ENCODE peak calls at places on chromosomes 1 and 21, in four cellular contexts. B is SK-N-SH, C is K562, G is HCT116. M is an unnamed sample.
A peak's percentile ranks its signal among the peaks of the same experiment; 100 is the strongest.

GRCh38 chr1:182650678-182651669 is 33.4 kb downstream of the RGS8 start:
- DNase-seq in B (no peak), C (no peak), G (no peak), M (no peak)

GRCh38 chr21:23887709-23888303 is 1719.5 kb downstream of the MRPL39 start:
- DNase-seq in B (no peak), C (no peak), G (no peak), M (no peak)

GRCh38 chr1:26861286-26861701 is 1.7 kb upstream of the SFN start:
- DNase-seq in B (no peak), C (no peak), G (peak; percentile 54), M (peak; percentile 43)

GRCh38 chr1:165138960-165139359 is 217.6 kb downstream of the LMX1A start:
- DNase-seq in B (no peak), C (no peak), G (no peak), M (no peak)

GRCh38 chr1:227949954-227950734 is 2.4 kb upstream of the WNT9A start:
- DNase-seq in B (no peak), C (no peak), G (no peak), M (no peak)

GRCh38 chr1:100847481-100847880 is 47.2 kb downstream of the EXTL2 start:
- DNase-seq in B (no peak), C (no peak), G (no peak), M (no peak)

GRCh38 chr1:158654570-158654969 is 31.9 kb downstream of the SPTA1 start:
- DNase-seq in B (no peak), C (no peak), G (no peak), M (peak; percentile 19)

GRCh38 chr1:91015358-91015780 is 6.5 kb downstream of the ZNF644 start:
- DNase-seq in B (no peak), C (no peak), G (no peak), M (no peak)

GRCh38 chr1:185804206-185804605 is 70.0 kb downstream of the HMCN1 start:
- DNase-seq in B (no peak), C (no peak), G (no peak), M (peak; percentile 33)

GRCh38 chr1:150227228-150227627 is 8.7 kb downstream of the ANP32E start:
- DNase-seq in B (no peak), C (no peak), G (no peak), M (no peak)

GRCh38 chr1:156668801-156669637 is 8.2 kb downstream of the NES start:
- DNase-seq in B (peak; percentile 66), C (no peak), G (no peak), M (no peak)
- TF ChIP-seq JUND in B (no peak), C (no peak), G (no peak), M (no peak)

GRCh38 chr21:39021475-39021832 is 161.8 kb downstream of the PSMG1 start:
- DNase-seq in B (no peak), C (no peak), G (no peak), M (no peak)

GRCh38 chr21:39022901-39023693 is 160.2 kb downstream of the PSMG1 start:
- DNase-seq in B (no peak), C (peak; percentile 49), G (no peak), M (no peak)

GRCh38 chr21:39022035-39022900 is 161.0 kb downstream of the PSMG1 start:
- DNase-seq in B (no peak), C (no peak), G (no peak), M (no peak)

GRCh38 chr21:39025198-39025597 is 158.1 kb downstream of the PSMG1 start:
- DNase-seq in B (no peak), C (no peak), G (no peak), M (no peak)

DNA sequence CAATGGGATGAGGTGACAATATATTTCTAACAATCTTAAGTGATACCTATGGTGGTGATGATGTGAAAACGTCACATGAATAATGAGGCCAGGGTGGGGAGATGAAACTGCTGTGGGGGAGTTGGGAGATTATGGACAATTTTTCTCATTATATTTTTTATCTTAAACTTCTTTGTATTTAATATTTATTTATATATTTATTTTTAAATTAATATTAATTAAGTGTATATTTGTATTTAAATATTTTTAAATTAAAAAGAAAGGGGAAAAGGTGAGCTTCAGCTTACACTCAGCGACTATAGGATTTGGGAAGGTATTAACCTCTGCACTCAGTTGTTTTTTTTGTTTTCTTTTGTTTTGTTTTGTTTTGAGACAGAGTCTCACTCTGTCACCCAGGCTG is 158.7 kb downstream of the PSMG1 start:
- DNase-seq in B (no peak), C (no peak), G (no peak), M (no peak)
- TF ChIP-seq JUND in B (no peak), C (no peak), G (no peak), M (no peak)

GRCh38 chr1:22286491-22286890 is 143.6 kb upstream of the WNT4 start:
- DNase-seq in B (peak; percentile 30), C (peak; percentile 48), G (no peak), M (no peak)

GRCh38 chr1:22287273-22287672 is 144.4 kb upstream of the WNT4 start:
- DNase-seq in B (no peak), C (no peak), G (no peak), M (no peak)

GRCh38 chr1:22288593-22289241 is 145.8 kb upstream of the WNT4 start:
- DNase-seq in B (peak; percentile 7), C (no peak), G (no peak), M (no peak)

GRCh38 chr1:22289251-22289995 is 146.5 kb upstream of the WNT4 start:
- DNase-seq in B (peak; percentile 12), C (no peak), G (no peak), M (no peak)

GRCh38 chr1:22287946-22288520 is 145.1 kb upstream of the WNT4 start:
- DNase-seq in B (peak; percentile 17), C (no peak), G (no peak), M (no peak)
- TF ChIP-seq JUND in B (no peak), C (no peak), G (no peak), M (no peak)

GRCh38 chr1:186811892-186812291 is 16.9 kb upstream of the PLA2G4A start:
- DNase-seq in B (no peak), C (no peak), G (no peak), M (no peak)

GRCh38 chr1:186813420-186813819 is 15.3 kb upstream of the PLA2G4A start:
- DNase-seq in B (no peak), C (no peak), G (no peak), M (no peak)

GRCh38 chr1:186807162-186807561 is 21.6 kb upstream of the PLA2G4A start:
- DNase-seq in B (no peak), C (no peak), G (no peak), M (no peak)

DNA sequence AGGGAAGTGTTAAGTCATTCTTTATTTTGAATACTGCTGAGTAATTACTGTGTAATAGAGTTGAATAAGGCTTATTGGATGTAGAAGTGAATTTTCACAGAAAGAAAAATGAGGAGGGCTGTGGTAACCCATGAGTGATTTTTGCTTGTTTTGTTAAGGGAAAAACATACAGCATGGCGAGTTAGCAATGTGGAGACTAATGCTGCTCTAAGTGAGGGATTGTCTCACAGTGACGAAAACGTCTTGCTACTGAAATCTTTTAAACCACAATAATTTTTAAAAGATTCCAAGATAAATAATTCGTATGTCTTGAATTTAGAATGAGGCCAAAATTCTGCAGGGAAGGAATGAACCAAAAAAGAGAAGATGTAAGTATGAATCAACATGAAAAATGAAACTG is 16.2 kb upstream of the PLA2G4A start:
- DNase-seq in B (no peak), C (no peak), G (no peak), M (no peak)
- TF ChIP-seq JUND in B (no peak), C (no peak), G (no peak), M (no peak)

GRCh38 chr1:25065246-25066238 is 135.5 kb upstream of the RUNX3 start:
- DNase-seq in B (peak; percentile 74), C (no peak), G (no peak), M (no peak)
- TF ChIP-seq JUND in B (no peak), C (no peak), G (no peak), M (no peak)

GRCh38 chr21:34072145-34073031 is 990 bp upstream of the MRPS6 start:
- DNase-seq in B (no peak), C (no peak), G (no peak), M (no peak)
- TF ChIP-seq JUND in B (no peak), C (no peak), G (no peak), M (no peak)

DNA sequence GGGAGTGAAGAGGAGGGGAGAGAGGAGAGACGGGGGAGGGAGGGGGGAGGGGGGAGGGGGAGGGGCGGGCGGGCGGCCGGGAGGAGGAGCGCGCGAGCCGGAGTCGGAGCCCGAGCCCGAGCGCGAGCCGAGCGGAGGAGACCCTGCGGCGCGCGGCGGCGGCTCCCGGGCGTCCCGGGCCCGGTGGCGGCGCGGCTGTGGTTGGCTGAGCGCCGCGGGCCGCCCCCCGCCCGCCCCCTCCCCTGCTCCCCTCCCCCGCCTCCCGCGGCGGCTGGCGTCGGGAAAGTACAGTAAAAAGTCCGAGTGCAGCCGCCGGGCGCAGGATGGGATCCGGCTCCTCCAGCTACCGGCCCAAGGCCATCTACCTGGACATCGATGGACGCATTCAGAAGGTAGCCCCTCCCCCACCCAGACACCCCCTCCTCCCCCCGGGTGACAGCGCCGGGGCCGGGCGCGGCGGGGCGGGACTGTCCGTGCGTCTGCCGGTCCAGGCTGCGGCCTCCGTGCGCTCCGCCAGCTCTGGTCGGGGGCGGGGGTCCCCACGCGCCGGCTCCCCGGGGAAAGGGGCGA is at the start of gene PDE9A:
- DNase-seq in B (peak; percentile 90), C (peak; percentile 54), G (no peak), M (no peak)
- TF ChIP-seq JUND in B (no peak), C (no peak), G (no peak), M (no peak)

GRCh38 chr1:166507347-166507746 is 331.9 kb upstream of the POGK start:
- DNase-seq in B (no peak), C (no peak), G (no peak), M (no peak)

GRCh38 chr1:166514067-166514466 is 325.2 kb upstream of the POGK start:
- DNase-seq in B (no peak), C (no peak), G (no peak), M (no peak)

GRCh38 chr1:166511754-166512153 is 327.5 kb upstream of the POGK start:
- DNase-seq in B (no peak), C (no peak), G (no peak), M (no peak)
- TF ChIP-seq JUND in B (no peak), C (no peak), G (no peak), M (no peak)

DNA sequence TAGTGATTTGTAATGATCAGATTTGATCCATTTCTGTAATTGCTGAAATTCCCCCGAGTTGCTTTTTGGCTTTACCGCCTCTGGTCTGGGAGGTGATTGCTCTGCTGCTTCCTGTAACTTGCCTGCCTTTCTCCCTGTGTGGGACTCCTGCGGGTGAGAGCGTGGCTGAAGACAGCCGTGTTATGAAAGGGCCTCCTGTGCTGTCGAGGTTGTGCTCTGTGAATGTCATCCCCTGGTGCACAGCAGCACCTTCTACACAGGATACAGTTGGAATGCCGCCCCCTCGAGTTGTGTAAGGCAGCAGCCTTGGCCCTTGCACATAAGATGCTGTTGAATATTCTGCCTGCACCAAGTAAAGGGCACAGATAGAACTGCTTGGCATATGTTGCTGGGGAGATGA is 5.9 kb downstream of the SOD1 start:
- DNase-seq in B (no peak), C (no peak), G (no peak), M (no peak)
- TF ChIP-seq JUND in B (no peak), C (no peak), G (no peak), M (no peak)

M was measured in T47D.